ENCODE peak calls at places on chromosomes 5 and 9, in seven cellular contexts. W is neuronal stem cell, B is IMR-90, R is H9, Y is mesendoderm, X is mesenchymal stem cell, Q is H1. E is an unnamed sample.

GRCh38 chr5:2910401-2911175 is 159.1 kb upstream of the IRX2 start:
- DNase-seq in W (no peak), B (no peak), R (peak), Y (no peak), X (no peak), Q (peak), E (no peak)

GRCh38 chr9:38681747-38682227 is 38.1 kb downstream of the FAM240B start:
- DNase-seq in W (no peak), B (peak), R (no peak), Y (no peak), X (peak), Q (no peak), E (peak)

GRCh38 chr9:76109953-76110352 is 219.5 kb downstream of the PCSK5 start:
- DNase-seq in W (no peak), B (peak), R (no peak), Y (no peak), X (no peak), Q (no peak), E (no peak)

GRCh38 chr9:127754099-127754760 is 19.1 kb upstream of the TOR2A start:
- DNase-seq in W (no peak), B (no peak), R (peak), Y (peak), X (no peak), Q (peak), E (no peak)

GRCh38 chr9:106859957-106860715 is 2.8 kb upstream of the ZNF462 start:
- DNase-seq in W (peak), B (no peak), R (peak), Y (peak), X (peak), Q (peak), E (peak)

GRCh38 chr9:911003-911402 is 65.5 kb upstream of the DMRT3 start:
- DNase-seq in W (no peak), B (no peak), R (peak), Y (peak), X (no peak), Q (no peak), E (no peak)

GRCh38 chr9:126125177-126125576 is 201.5 kb upstream of the MVB12B start:
- DNase-seq in W (no peak), B (no peak), R (no peak), Y (no peak), X (peak), Q (no peak), E (no peak)

GRCh38 chr9:80699551-80699998 is 989.8 kb downstream of the TLE1 start:
- DNase-seq in W (no peak), B (peak), R (no peak), Y (peak), X (peak), Q (no peak), E (peak)

GRCh38 chr5:59038169-59039002 is 455.5 kb downstream of the RAB3C start:
- DNase-seq in W (no peak), B (peak), R (peak), Y (peak), X (peak), Q (peak), E (no peak)

GRCh38 chr9:105173836-105174235 is 70.6 kb upstream of the SLC44A1 start:
- DNase-seq in W (no peak), B (no peak), R (no peak), Y (no peak), X (no peak), Q (no peak), E (no peak)

GRCh38 chr5:36854402-36855140 is 22.0 kb upstream of the NIPBL start:
- DNase-seq in W (no peak), B (no peak), R (peak), Y (peak), X (no peak), Q (no peak), E (no peak)

GRCh38 chr5:138975098-138975847 is 100.1 kb upstream of the LRRTM2 start:
- DNase-seq in W (no peak), B (peak), R (no peak), Y (no peak), X (peak), Q (no peak), E (no peak)

GRCh38 chr9:35340046-35340445 is 149.9 kb upstream of the RUSC2 start:
- DNase-seq in W (no peak), B (peak), R (no peak), Y (no peak), X (no peak), Q (no peak), E (no peak)

GRCh38 chr9:126781717-126782388 is 23.0 kb upstream of the ZBTB43 start:
- DNase-seq in W (peak), B (peak), R (peak), Y (peak), X (peak), Q (peak), E (peak)

GRCh38 chr5:135140805-135141204 is 106.8 kb upstream of the PITX1 start:
- DNase-seq in W (no peak), B (peak), R (no peak), Y (no peak), X (peak), Q (no peak), E (peak)

GRCh38 chr5:30626557-30626956 is 566.9 kb upstream of the CDH6 start:
- DNase-seq in W (no peak), B (no peak), R (no peak), Y (no peak), X (no peak), Q (no peak), E (no peak)

GRCh38 chr5:151051931-151052608 is 28.8 kb downstream of the TNIP1 start:
- DNase-seq in W (no peak), B (no peak), R (no peak), Y (no peak), X (no peak), Q (no peak), E (no peak)

GRCh38 chr9:93081081-93081529 is 14.9 kb upstream of the CARD19 start:
- DNase-seq in W (no peak), B (no peak), R (no peak), Y (no peak), X (peak), Q (no peak), E (no peak)

GRCh38 chr5:96661101-96661840 is 905 bp upstream of the CAST start:
- DNase-seq in W (peak), B (peak), R (no peak), Y (peak), X (peak), Q (no peak), E (peak)

DNA sequence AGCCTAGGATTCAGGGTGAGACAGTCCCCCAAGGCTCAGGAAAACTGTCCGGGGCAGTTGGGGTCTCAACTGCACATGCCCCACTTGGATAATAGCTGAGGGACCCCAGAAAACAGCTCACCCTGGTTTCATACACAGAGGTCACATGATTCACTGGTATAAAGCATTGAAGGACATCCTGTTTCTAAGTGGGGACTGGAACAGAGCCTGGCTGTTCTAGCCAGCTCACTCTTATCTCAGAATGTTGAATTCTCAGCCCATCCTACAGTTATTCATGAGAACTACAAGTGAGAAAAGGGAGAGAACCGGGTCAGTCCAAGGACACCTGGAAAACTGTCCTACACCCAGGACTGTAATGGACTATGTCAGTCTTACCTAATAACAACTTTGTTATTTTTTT is 170.9 kb downstream of the FGF1 start:
- DNase-seq in W (no peak), B (no peak), R (no peak), Y (no peak), X (no peak), Q (no peak), E (no peak)
- H3K4ac ChIP-seq in W (no peak), B (peak), R (no peak), Y (no peak), X (peak), Q (no peak), E (no peak)

GRCh38 chr9:121767176-121767769 is 115.8 kb downstream of the DAB2IP start:
- DNase-seq in W (no peak), B (peak), R (no peak), Y (no peak), X (peak), Q (no peak), E (no peak)
- H2BK5ac ChIP-seq in W (no peak), B (no peak), R (no peak), Y (no peak), X (no peak), Q (no peak), E (no peak)

GRCh38 chr9:129598089-129598596 is 22.8 kb downstream of the C9orf50 start:
- DNase-seq in W (no peak), B (no peak), R (no peak), Y (no peak), X (no peak), Q (no peak), E (no peak)
- H3K4ac ChIP-seq in W (no peak), B (peak), R (no peak), Y (peak), X (peak), Q (peak), E (peak)

GRCh38 chr9:121704281-121704680 is 52.8 kb downstream of the DAB2IP start:
- DNase-seq in W (no peak), B (no peak), R (no peak), Y (no peak), X (no peak), Q (no peak), E (no peak)
- H2BK5ac ChIP-seq in W (no peak), B (no peak), R (no peak), Y (no peak), X (no peak), Q (no peak), E (no peak)

GRCh38 chr5:108655750-108656450 is 91.8 kb upstream of the FER start:
- DNase-seq in W (no peak), B (peak), R (no peak), Y (no peak), X (peak), Q (no peak), E (peak)

GRCh38 chr5:108661030-108661429 is 86.7 kb upstream of the FER start:
- DNase-seq in W (no peak), B (no peak), R (no peak), Y (no peak), X (peak), Q (no peak), E (no peak)

GRCh38 chr5:108654042-108654441 is 93.7 kb upstream of the FER start:
- DNase-seq in W (no peak), B (peak), R (no peak), Y (no peak), X (no peak), Q (no peak), E (no peak)

GRCh38 chr5:108661590-108662219 is 86.0 kb upstream of the FER start:
- DNase-seq in W (no peak), B (peak), R (no peak), Y (no peak), X (peak), Q (no peak), E (peak)

GRCh38 chr5:108659531-108659930 is 88.2 kb upstream of the FER start:
- DNase-seq in W (no peak), B (no peak), R (no peak), Y (no peak), X (no peak), Q (no peak), E (no peak)
- H3K4ac ChIP-seq in W (no peak), B (no peak), R (no peak), Y (no peak), X (no peak), Q (no peak), E (no peak)

E was measured in trophoblast cell.